ENCODE peak calls at places on chromosomes 4 and X, in six cellular contexts. T is thoracic aorta, A is body of pancreas, N is right lobe of liver, X is sigmoid colon, P is fibroblast of mammary gland. V is an unnamed sample.

GRCh38 chrX:78979789-78980464 is 34.7 kb downstream of the P2RY10 start:
- DNase-seq in T (no peak), A (no peak), N (no peak), X (no peak), P (peak), V (peak)

GRCh38 chr4:71593306-71593705 is 190.6 kb downstream of the GC start:
- DNase-seq in T (no peak), A (no peak), N (no peak), X (no peak), P (no peak), V (no peak)

GRCh38 chr4:40059362-40059761 is 2.7 kb downstream of the N4BP2 start:
- DNase-seq in T (no peak), A (no peak), N (no peak), X (no peak), P (no peak), V (peak)

GRCh38 chr4:144295286-144295995 is 154.9 kb upstream of the GYPA start:
- DNase-seq in T (no peak), A (no peak), N (no peak), X (no peak), P (no peak), V (peak)

GRCh38 chr4:187929024-187929423 is 66.5 kb upstream of the ZFP42 start:
- DNase-seq in T (no peak), A (no peak), N (no peak), X (no peak), P (no peak), V (no peak)

GRCh38 chr4:166143227-166143626 is 270.2 kb downstream of the TLL1 start:
- DNase-seq in T (no peak), A (no peak), N (no peak), X (no peak), P (peak), V (peak)

GRCh38 chrX:1450381-1451161 is 2.1 kb downstream of the ASMTL start:
- DNase-seq in T (no peak), A (no peak), N (peak), X (peak), P (no peak), V (no peak)

GRCh38 chr4:117137143-117137542 is 51.8 kb upstream of the TRAM1L1 start:
- DNase-seq in T (no peak), A (no peak), N (no peak), X (no peak), P (peak), V (peak)

GRCh38 chrX:9492901-9493300 is 28.0 kb downstream of the TBL1X start:
- DNase-seq in T (no peak), A (no peak), N (no peak), X (no peak), P (no peak), V (no peak)

GRCh38 chr4:37737456-37737855 is 51.3 kb upstream of the RELL1 start:
- DNase-seq in T (no peak), A (no peak), N (no peak), X (no peak), P (peak), V (peak)

GRCh38 chr4:108943971-108944370 is 181.1 kb upstream of the ETNPPL start:
- DNase-seq in T (no peak), A (no peak), N (no peak), X (no peak), P (no peak), V (no peak)

GRCh38 chr4:153207027-153207426 is 2.8 kb downstream of the TRIM2 start:
- DNase-seq in T (no peak), A (no peak), N (no peak), X (no peak), P (no peak), V (no peak)

GRCh38 chr4:71941001-71941400 is 90.8 kb upstream of the NPFFR2 start:
- DNase-seq in T (no peak), A (peak), N (peak), X (no peak), P (peak), V (peak)

GRCh38 chrX:153245288-153245731 is 66.2 kb downstream of the MAGEA1 start:
- DNase-seq in T (no peak), A (no peak), N (no peak), X (no peak), P (no peak), V (peak)

GRCh38 chr4:119946359-119946758 is 120.3 kb downstream of the MAD2L1 start:
- DNase-seq in T (no peak), A (no peak), N (no peak), X (no peak), P (peak), V (no peak)

GRCh38 chr4:118752551-118752950 is 67.4 kb downstream of the METTL14 start:
- DNase-seq in T (no peak), A (no peak), N (no peak), X (no peak), P (no peak), V (no peak)

GRCh38 chrX:137166591-137166990 is 132.8 kb upstream of the GPR101 start:
- DNase-seq in T (no peak), A (peak), N (no peak), X (no peak), P (no peak), V (peak)

GRCh38 chr4:6668391-6668790 is 25.3 kb upstream of the S100P start:
- DNase-seq in T (no peak), A (no peak), N (no peak), X (no peak), P (peak), V (peak)

GRCh38 chrX:6989858-6990257 is 157.7 kb upstream of the STS start:
- DNase-seq in T (no peak), A (no peak), N (no peak), X (no peak), P (no peak), V (peak)

DNA sequence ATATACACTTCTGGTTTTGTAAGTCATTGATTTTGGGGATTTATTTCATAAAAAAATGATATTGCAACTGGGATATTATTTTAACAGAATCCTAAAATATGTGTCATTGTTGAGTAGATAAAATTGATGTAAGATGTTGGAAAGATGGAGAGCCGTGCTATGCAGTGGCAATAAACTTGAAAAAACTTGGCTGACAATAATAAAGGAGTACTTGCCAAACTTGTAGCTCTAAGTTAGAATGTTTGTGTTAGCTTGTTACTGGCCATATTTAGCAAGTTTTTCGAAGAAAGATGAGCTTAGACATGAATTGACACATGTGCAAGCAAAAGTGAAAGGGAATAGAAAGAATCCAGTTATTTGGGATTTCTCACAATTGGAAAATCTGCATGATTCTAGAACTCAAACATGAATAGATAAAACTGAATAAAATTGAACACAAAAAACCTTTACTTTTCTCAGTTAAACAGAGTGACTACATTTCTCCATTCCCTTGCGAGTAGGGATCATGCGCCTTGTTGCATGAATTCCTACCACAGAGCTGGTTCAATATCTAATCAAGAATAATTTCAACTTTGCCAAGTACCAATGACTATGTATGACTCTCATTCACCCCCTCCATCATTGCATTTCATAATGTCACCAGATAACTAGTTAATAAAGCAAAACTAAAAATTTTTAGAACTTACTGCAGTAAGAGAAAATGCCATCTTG is 327.8 kb downstream of the CAMK2D start:
- DNase-seq in T (no peak), A (no peak), N (no peak), X (no peak), P (peak), V (no peak)
- H3K4me3 ChIP-seq in T (peak), A (no peak), N (no peak), X (no peak), P (no peak), V (no peak)

GRCh38 chr4:12041828-12042227 is 613.1 kb upstream of the HS3ST1 start:
- DNase-seq in T (no peak), A (no peak), N (no peak), X (no peak), P (no peak), V (no peak)
- TF ChIP-seq CTCF in T (no peak), A (peak), N (no peak), X (peak), P (peak), V (no peak)

GRCh38 chr4:1872918-1873269 is 1.7 kb downstream of the NSD2 start:
- DNase-seq in T (no peak), A (no peak), N (no peak), X (no peak), P (peak), V (peak)
- H3K4me3 ChIP-seq in T (peak), A (no peak), N (no peak), X (no peak), P (peak), V (no peak)

DNA sequence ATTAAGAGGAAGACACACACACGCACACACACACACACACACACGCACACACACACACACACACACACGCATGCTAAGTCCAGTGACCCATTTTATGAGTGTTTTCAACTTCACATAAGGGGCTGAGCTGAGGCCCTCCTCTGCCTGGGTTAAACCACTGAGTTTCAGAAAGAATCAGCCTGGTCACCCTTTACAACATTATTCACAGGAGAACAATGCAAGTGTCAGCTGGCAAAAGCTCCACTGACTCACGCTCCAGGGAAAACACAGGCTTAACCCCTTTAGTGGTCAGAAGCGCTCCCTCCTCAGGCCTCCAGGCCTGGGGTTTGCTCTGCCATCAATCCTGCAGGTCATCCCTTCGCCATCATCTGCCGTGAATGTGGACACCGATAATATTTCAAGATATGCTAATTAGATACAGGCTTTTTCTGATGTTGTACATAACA is 46.9 kb downstream of the ACOX3 start:
- DNase-seq in T (peak), A (no peak), N (no peak), X (peak), P (peak), V (peak)
- TF ChIP-seq CTCF in T (peak), A (no peak), N (no peak), X (no peak), P (peak), V (peak)

GRCh38 chr4:140351778-140352177 is 21.7 kb upstream of the SCOC start:
- DNase-seq in T (no peak), A (no peak), N (no peak), X (no peak), P (no peak), V (no peak)

GRCh38 chr4:140353836-140354235 is 19.6 kb upstream of the SCOC start:
- DNase-seq in T (no peak), A (no peak), N (no peak), X (no peak), P (no peak), V (no peak)

GRCh38 chr4:140357868-140358267 is 15.6 kb upstream of the SCOC start:
- DNase-seq in T (no peak), A (no peak), N (no peak), X (no peak), P (no peak), V (no peak)

GRCh38 chr4:140358281-140358680 is 15.2 kb upstream of the SCOC start:
- DNase-seq in T (no peak), A (no peak), N (no peak), X (no peak), P (no peak), V (no peak)

GRCh38 chr4:140355288-140355687 is 18.2 kb upstream of the SCOC start:
- DNase-seq in T (no peak), A (no peak), N (no peak), X (no peak), P (no peak), V (no peak)
- H3K4me3 ChIP-seq in T (no peak), A (no peak), N (no peak), X (no peak), P (no peak), V (no peak)

V was measured in bronchial epithelial cell.